ENCODE peak calls at places on chromosomes 2 and 18, in six cellular contexts. F, J, G, I, Z and X are unnamed samples.

GRCh38 chr2:158894078-158894477 is 74.4 kb upstream of the TANC1 start:
- DNase-seq in F (peak), J (no peak), G (no peak), I (peak), Z (peak), X (no peak)

GRCh38 chr2:160486341-160486740 is 7.3 kb downstream of the RBMS1 start:
- DNase-seq in F (peak), J (no peak), G (no peak), I (no peak), Z (no peak), X (no peak)

GRCh38 chr2:146602383-146602782 is 1242.4 kb upstream of the ACVR2A start:
- DNase-seq in F (peak), J (no peak), G (no peak), I (peak), Z (no peak), X (no peak)

GRCh38 chr2:217601601-217602000 is 401.2 kb downstream of the TNS1 start:
- DNase-seq in F (no peak), J (no peak), G (no peak), I (no peak), Z (no peak), X (no peak)

GRCh38 chr18:78768655-78769501 is 210.7 kb upstream of the SALL3 start:
- DNase-seq in F (no peak), J (no peak), G (no peak), I (no peak), Z (no peak), X (no peak)

GRCh38 chr2:235384624-235385023 is 109.2 kb upstream of the AGAP1 start:
- DNase-seq in F (no peak), J (no peak), G (no peak), I (no peak), Z (no peak), X (no peak)

GRCh38 chr2:121218386-121218938 is 66.5 kb downstream of the TFCP2L1 start:
- DNase-seq in F (no peak), J (no peak), G (no peak), I (no peak), Z (no peak), X (no peak)

GRCh38 chr18:24595556-24595955 is 135.1 kb downstream of the HRH4 start:
- DNase-seq in F (no peak), J (peak), G (no peak), I (no peak), Z (no peak), X (no peak)

GRCh38 chr2:85675866-85676548 is 8.0 kb upstream of the SFTPB start:
- DNase-seq in F (no peak), J (no peak), G (no peak), I (no peak), Z (no peak), X (no peak)

GRCh38 chr2:237291138-237291792 is 122.7 kb downstream of the COL6A3 start:
- DNase-seq in F (peak), J (peak), G (peak), I (peak), Z (peak), X (no peak)

GRCh38 chr18:70491734-70492348 is 203.0 kb downstream of the SOCS6 start:
- DNase-seq in F (peak), J (no peak), G (peak), I (peak), Z (peak), X (no peak)

GRCh38 chr18:79503406-79503805 is 107.7 kb downstream of the NFATC1 start:
- DNase-seq in F (no peak), J (peak), G (no peak), I (no peak), Z (no peak), X (no peak)

GRCh38 chr18:76823574-76823973 is 1.2 kb downstream of the ZNF236 start:
- DNase-seq in F (no peak), J (peak), G (peak), I (no peak), Z (no peak), X (no peak)

GRCh38 chr2:23705771-23706612 is 220.9 kb downstream of the ATAD2B start:
- DNase-seq in F (no peak), J (no peak), G (no peak), I (no peak), Z (no peak), X (no peak)

GRCh38 chr18:43068781-43069180 is 46.7 kb downstream of the RIT2 start:
- DNase-seq in F (no peak), J (no peak), G (no peak), I (no peak), Z (no peak), X (no peak)

GRCh38 chr2:11578986-11579774 is 45.3 kb downstream of the GREB1 start:
- DNase-seq in F (no peak), J (no peak), G (no peak), I (no peak), Z (no peak), X (no peak)

GRCh38 chr2:28181801-28182200 is 210.9 kb upstream of the FOSL2 start:
- DNase-seq in F (no peak), J (no peak), G (no peak), I (no peak), Z (no peak), X (no peak)

GRCh38 chr2:23385351-23385747 is 370 bp downstream of the KLHL29 start:
- DNase-seq in F (peak), J (no peak), G (peak), I (peak), Z (no peak), X (no peak)

GRCh38 chr2:34365937-34366336 is 766.8 kb upstream of the FAM98A start:
- DNase-seq in F (no peak), J (no peak), G (no peak), I (no peak), Z (no peak), X (no peak)

GRCh38 chr2:182866461-182867369 is at the start of gene FRZB:
- DNase-seq in F (peak), J (peak), G (peak), I (peak), Z (no peak), X (no peak)

GRCh38 chr18:23523429-23524212 is 20.3 kb downstream of the RMC1 start:
- DNase-seq in F (peak), J (no peak), G (no peak), I (peak), Z (no peak), X (no peak)

GRCh38 chr18:9827856-9828793 is 57.6 kb upstream of the TXNDC2 start:
- DNase-seq in F (peak), J (no peak), G (peak), I (peak), Z (peak), X (no peak)

GRCh38 chr18:7626922-7627440 is 59.9 kb downstream of the PTPRM start:
- DNase-seq in F (peak), J (no peak), G (no peak), I (peak), Z (peak), X (no peak)

GRCh38 chr2:205405752-205406151 is 276.5 kb upstream of the NRP2 start:
- DNase-seq in F (peak), J (no peak), G (no peak), I (peak), Z (peak), X (no peak)

GRCh38 chr2:127138281-127138680 is 31.3 kb upstream of the BIN1 start:
- DNase-seq in F (no peak), J (no peak), G (no peak), I (no peak), Z (no peak), X (no peak)

GRCh38 chr2:230326453-230327417 is at the start of gene SP140L:
- DNase-seq in F (peak), J (no peak), G (peak), I (peak), Z (peak), X (peak)

GRCh38 chr2:100752628-100753333 is 67.2 kb upstream of the NPAS2 start:
- DNase-seq in F (peak), J (no peak), G (no peak), I (peak), Z (no peak), X (no peak)

GRCh38 chr2:160920061-160920460 is 240.2 kb upstream of the TANK start:
- DNase-seq in F (peak), J (no peak), G (no peak), I (no peak), Z (no peak), X (no peak)

GRCh38 chr18:64851796-64852195 is 702.9 kb upstream of the LINC00305 start:
- DNase-seq in F (no peak), J (no peak), G (no peak), I (no peak), Z (no peak), X (no peak)

DNA sequence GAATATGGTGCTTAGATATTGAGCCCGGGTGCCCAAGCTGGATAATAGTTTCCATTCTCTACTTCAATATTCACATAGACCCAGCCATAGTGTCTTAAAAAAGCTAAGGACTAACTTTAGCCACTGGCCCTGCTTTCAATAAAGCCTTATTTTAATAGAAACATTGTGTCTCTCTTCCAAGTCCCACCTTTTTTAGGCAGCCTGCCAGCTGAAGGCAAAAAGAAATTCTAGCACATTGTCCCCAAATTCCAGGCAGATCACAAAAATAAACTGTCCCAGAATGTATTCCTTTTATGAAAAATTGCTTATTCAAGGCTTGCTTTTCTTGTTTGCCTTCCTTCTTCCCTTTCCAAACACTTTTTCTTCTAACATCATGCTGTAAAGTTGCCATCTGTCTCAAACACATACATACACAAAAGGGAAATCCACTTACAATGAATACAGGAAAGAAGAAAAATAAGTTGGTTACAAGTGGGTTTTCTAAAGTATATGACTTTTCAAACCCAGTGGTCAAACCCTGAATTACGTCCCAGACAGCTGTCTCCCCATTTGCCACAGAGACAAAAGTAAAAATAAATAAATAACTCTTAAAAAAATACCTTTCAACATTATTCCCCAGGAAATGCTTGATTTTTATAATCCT is 778.5 kb downstream of the BCL11A start:
- DNase-seq in F (no peak), J (no peak), G (no peak), I (no peak), Z (no peak), X (no peak)
- TF ChIP-seq CTCF in F (no peak), J (peak), G (no peak), I (no peak), Z (no peak), X (no peak)

GRCh38 chr2:231932711-231932970 is 6.4 kb upstream of the NPPC start:
- DNase-seq in F (peak), J (no peak), G (no peak), I (no peak), Z (no peak), X (no peak)
- TF ChIP-seq CTCF in F (no peak), J (no peak), G (no peak), I (no peak), Z (no peak), X (no peak)

GRCh38 chr2:179129574-179130238 is 79.8 kb upstream of the CCDC141 start:
- DNase-seq in F (no peak), J (no peak), G (no peak), I (no peak), Z (no peak), X (no peak)
- TF ChIP-seq CTCF in F (peak), J (peak), G (peak), I (peak), Z (peak), X (peak)

DNA sequence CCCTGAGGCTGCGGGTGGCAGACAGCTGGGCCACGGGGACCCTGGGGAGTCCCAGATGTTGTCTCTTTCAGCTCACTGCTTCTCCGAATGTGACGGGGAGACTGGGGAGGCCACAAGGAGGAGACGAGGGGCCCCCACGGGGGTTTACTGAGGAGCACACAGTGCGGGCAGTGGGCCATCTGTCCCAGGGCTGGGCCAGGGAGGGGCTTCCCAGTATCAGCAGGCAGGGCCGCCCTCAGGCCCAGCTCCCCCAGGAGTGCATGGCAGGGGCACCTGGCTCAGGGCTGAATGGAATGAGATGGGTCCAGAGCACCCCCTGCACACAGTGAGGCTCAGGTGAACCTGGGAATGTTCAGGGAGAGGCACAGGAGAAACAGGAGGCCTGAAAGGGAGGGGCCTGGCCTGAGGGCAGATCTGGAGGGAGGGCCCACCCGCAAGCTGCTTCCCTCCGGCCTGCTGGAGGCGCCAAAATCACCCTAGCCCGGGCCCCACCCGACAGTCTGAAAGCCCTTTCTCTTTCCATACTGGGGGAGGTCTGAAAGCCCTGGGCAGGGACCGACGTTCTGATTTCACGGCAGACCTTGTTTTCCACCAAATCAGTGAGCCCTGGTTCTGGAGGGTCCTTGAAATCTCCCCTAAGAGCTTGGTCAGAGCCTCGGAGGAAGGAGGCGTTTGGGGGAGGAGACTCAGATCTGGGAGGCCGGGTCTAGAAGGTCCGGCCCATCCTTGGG is 35.5 kb upstream of the PTMA start:
- DNase-seq in F (peak), J (no peak), G (no peak), I (no peak), Z (no peak), X (no peak)
- TF ChIP-seq CTCF in F (peak), J (peak), G (no peak), I (no peak), Z (peak), X (no peak)

GRCh38 chr2:59427980-59428379 is 1125.5 kb downstream of the BCL11A start:
- DNase-seq in F (no peak), J (no peak), G (no peak), I (no peak), Z (no peak), X (no peak)
- TF ChIP-seq CTCF in F (no peak), J (no peak), G (no peak), I (no peak), Z (no peak), X (no peak)

DNA sequence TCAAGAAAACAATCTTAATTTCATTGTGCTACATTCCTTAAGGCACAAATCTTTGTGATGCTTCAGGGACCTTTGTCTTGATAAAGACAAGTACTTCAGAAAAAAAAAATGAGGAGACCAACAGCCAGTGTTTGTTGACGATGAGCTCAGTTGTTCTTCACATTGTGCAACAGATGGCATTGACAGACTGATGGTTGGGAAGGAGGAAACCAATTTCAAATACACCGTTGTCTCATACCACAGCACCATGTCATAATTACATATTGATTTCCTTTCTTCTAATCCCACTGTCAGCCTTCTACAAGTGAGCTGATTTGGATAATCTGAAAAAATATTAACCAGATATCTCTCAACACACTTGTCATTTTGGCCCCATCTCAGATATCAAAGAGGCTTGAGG is 53.7 kb upstream of the GRB14 start:
- DNase-seq in F (peak), J (no peak), G (no peak), I (no peak), Z (no peak), X (no peak)
- TF ChIP-seq CTCF in F (no peak), J (no peak), G (no peak), I (no peak), Z (no peak), X (no peak)

GRCh38 chr2:144041612-144042011 is 478.3 kb downstream of the ZEB2 start:
- DNase-seq in F (no peak), J (no peak), G (no peak), I (no peak), Z (no peak), X (no peak)
- TF ChIP-seq CTCF in F (no peak), J (no peak), G (no peak), I (no peak), Z (no peak), X (no peak)

DNA sequence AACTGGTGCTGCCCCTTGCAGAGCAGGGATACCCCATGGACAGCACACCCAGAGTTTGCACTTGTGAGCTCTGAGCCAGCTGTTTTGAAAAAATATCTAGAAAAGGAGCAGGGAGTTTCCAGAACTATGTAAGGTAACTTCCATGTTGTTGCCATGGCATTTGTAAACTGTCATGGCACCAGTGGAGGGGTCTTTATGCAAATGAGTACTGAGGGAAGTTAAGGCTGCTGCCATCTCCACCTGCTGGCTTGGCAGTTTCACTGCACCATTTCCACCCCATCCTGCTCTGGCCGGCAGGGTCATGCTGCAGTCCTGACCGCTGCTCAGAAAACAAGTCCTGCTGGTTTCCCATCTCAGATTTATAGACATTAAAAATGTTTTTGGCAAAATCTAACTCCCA is 52.3 kb upstream of the SNTG2 start:
- DNase-seq in F (no peak), J (no peak), G (no peak), I (no peak), Z (no peak), X (no peak)
- TF ChIP-seq CTCF in F (peak), J (peak), G (no peak), I (peak), Z (peak), X (no peak)